ENCODE peak calls at places on chromosomes 5 and 9, in four cellular contexts. J is K562, P is HepG2, Q is GM12878. L is an unnamed sample.

GRCh38 chr5:73365990-73366667 is 82.4 kb downstream of the FOXD1 start:
- DNase-seq in J (no peak), Q (no peak), P (no peak), L (no peak)

GRCh38 chr9:38432922-38433510 is 8.8 kb upstream of the IGFBPL1 start:
- DNase-seq in P (peak), J (peak), Q (no peak), L (peak)

GRCh38 chr5:149374303-149374702 is 4.8 kb downstream of the IL17B start:
- DNase-seq in Q (no peak), P (no peak), J (no peak), L (no peak)

GRCh38 chr9:19967567-19968459 is 179.0 kb upstream of the SLC24A2 start:
- DNase-seq in Q (no peak), P (no peak), J (no peak), L (no peak)

GRCh38 chr5:61028382-61028781 is 83.4 kb downstream of the NDUFAF2 start:
- DNase-seq in Q (no peak), P (no peak), J (no peak), L (no peak)

GRCh38 chr9:126299706-126300276 is 26.8 kb upstream of the MVB12B start:
- DNase-seq in J (no peak), Q (no peak), P (peak), L (no peak)

GRCh38 chr5:79582186-79582585 is 30.1 kb upstream of the TENT2 start:
- DNase-seq in J (no peak), P (no peak), Q (no peak), L (peak)

GRCh38 chr9:135850737-135851136 is 56.6 kb downstream of the CAMSAP1 start:
- DNase-seq in P (no peak), J (no peak), Q (no peak), L (no peak)

GRCh38 chr5:82272957-82273356 is 5.2 kb downstream of the RPS23 start:
- DNase-seq in Q (no peak), J (no peak), P (no peak), L (no peak)

GRCh38 chr9:93612052-93612795 is 35.8 kb downstream of the PHF2 start:
- DNase-seq in Q (no peak), P (no peak), J (no peak), L (no peak)

GRCh38 chr5:173042708-173043107 is 13.4 kb upstream of the CREBRF start:
- DNase-seq in Q (no peak), P (no peak), J (no peak), L (no peak)

GRCh38 chr5:85225388-85225787 is 840.7 kb upstream of the EDIL3 start:
- DNase-seq in J (no peak), P (no peak), Q (no peak), L (no peak)

GRCh38 chr5:132410451-132411381 is 41.2 kb downstream of the SLC22A5 start:
- DNase-seq in J (peak), P (peak), Q (no peak), L (peak)

GRCh38 chr9:121171236-121171635 is 30.4 kb downstream of the RAB14 start:
- DNase-seq in Q (no peak), P (no peak), J (no peak), L (no peak)

GRCh38 chr5:115455241-115455640 is 89.3 kb downstream of the FEM1C start:
- DNase-seq in Q (no peak), J (no peak), P (no peak), L (no peak)

GRCh38 chr5:43042176-43042625 is 2.1 kb upstream of the ANXA2R start:
- DNase-seq in Q (no peak), J (no peak), P (peak), L (no peak)

GRCh38 chr5:139984816-139985215 is 58.3 kb downstream of the NRG2 start:
- DNase-seq in J (no peak), P (no peak), Q (no peak), L (no peak)

GRCh38 chr5:96605144-96605543 is 57.0 kb upstream of the CAST start:
- DNase-seq in P (no peak), Q (no peak), J (no peak), L (no peak)

GRCh38 chr9:19782005-19782404 is 6.8 kb downstream of the SLC24A2 start:
- DNase-seq in J (no peak), Q (no peak), P (no peak), L (peak)

GRCh38 chr9:20591223-20591622 is 31.1 kb downstream of the MLLT3 start:
- DNase-seq in P (no peak), J (no peak), Q (no peak), L (no peak)

GRCh38 chr5:87400305-87400899 is 12.3 kb downstream of the CCNH start:
- DNase-seq in J (peak), P (peak), Q (no peak), L (peak)

GRCh38 chr5:43106290-43106638 is 14.4 kb upstream of the ZNF131 start:
- DNase-seq in Q (no peak), P (no peak), J (no peak), L (no peak)

GRCh38 chr5:149320791-149321330 is 24.4 kb upstream of the GRPEL2 start:
- DNase-seq in P (peak), J (peak), Q (no peak), L (peak)

GRCh38 chr9:107142430-107142829 is 140.6 kb upstream of the RAD23B start:
- DNase-seq in Q (no peak), J (no peak), P (no peak), L (no peak)

GRCh38 chr5:35742006-35742405 is 114.7 kb upstream of the IL7R start:
- DNase-seq in Q (no peak), P (no peak), J (no peak), L (no peak)

GRCh38 chr5:79333852-79334557 is 98.1 kb downstream of the JMY start:
- DNase-seq in P (peak), J (no peak), Q (no peak), L (peak)

GRCh38 chr9:69104830-69105527 is 69.1 kb upstream of the TJP2 start:
- DNase-seq in Q (no peak), P (peak), J (no peak), L (no peak)

GRCh38 chr5:375336-375920 is 53.9 kb downstream of the AHRR start:
- DNase-seq in Q (no peak), P (no peak), J (no peak), L (no peak)

GRCh38 chr5:33468811-33469435 is 28.2 kb downstream of the TARS1 start:
- DNase-seq in P (no peak), J (no peak), Q (no peak), L (no peak)

GRCh38 chr5:142896325-142897007 is 126.3 kb downstream of the ARHGAP26 start:
- DNase-seq in Q (no peak), P (peak), J (no peak), L (no peak)

GRCh38 chr5:42057254-42057690 is 132.2 kb downstream of the FBXO4 start:
- DNase-seq in P (peak), Q (peak), J (peak), L (peak)

GRCh38 chr5:72141440-72142271 is 34.4 kb downstream of the MAP1B start:
- DNase-seq in J (no peak), P (no peak), Q (no peak), L (no peak)

GRCh38 chr5:45796959-45797553 is 100.9 kb upstream of the HCN1 start:
- DNase-seq in J (peak), Q (no peak), P (no peak), L (no peak)
- TF ChIP-seq BHLHE40 in J (no peak), Q (no peak), P (no peak), L (no peak)

DNA sequence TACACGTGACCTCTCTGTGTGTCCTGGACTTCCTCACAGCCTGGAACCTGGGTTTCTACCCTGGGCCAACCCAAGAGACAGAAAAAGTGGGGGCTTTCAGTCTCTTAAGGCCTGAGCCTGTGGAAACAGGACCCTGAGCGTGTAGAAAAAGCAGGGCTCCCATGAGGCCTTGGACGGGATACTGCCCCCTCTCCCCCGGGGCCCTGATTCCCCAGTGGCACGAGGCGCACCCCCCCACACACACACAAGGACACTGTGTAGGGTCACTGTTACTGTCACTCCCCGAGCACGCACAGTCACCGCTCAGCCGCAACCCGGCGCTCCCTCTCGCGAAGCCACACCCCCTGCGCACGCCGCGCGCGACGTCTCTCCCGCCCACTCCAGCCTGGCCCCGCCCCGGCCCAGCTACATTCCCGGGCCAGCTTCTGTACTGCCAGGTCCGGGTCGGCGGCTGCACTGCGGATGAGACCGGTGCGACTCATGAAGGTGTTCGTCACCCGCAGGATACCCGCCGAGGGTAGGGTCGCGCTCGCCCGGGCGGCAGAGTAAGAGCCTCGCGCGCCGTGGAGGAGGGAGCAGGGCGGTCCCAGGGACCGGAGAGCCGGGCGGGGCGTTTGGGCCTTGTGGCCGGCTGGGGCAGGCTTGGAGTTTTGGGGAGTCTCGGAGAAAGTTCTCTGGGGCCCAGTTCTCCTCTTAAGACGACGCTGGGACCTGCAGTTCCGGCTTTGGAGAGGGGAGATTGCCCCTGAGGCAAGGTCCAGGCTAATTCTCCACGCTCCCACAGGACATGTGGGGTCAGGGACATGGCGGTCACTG is at the start of gene GRHPR:
- DNase-seq in Q (no peak), P (peak), J (peak), L (peak)
- TF ChIP-seq FOXM1 in Q (no peak), P (peak), J (no peak), L (no peak)

GRCh38 chr5:15645376-15645775 is 145.4 kb downstream of the FBXL7 start:
- DNase-seq in P (no peak), J (no peak), Q (no peak), L (no peak)
- TF ChIP-seq BHLHE40 in P (no peak), J (no peak), Q (no peak), L (no peak)

DNA sequence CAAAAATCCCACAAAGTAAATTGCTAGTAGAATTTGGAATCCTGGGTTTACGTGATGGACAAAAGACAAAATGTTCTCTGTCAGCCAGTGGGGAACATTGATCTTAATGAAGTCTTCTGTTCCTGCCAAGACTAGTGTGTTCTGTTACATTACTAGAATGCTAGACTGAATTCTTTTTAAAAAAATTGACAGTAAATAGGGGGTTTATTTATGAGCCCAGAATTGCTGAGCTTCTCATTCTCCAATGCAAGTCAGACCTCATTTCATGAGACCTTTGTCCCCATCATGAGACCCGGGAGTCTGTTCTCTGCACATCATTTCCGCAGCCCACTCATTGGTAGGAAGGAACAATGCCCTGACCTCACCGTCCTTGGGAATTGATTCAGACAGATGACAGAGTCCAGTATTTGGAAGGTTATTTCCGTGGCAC is 173.8 kb upstream of the OTULINL start:
- DNase-seq in P (no peak), Q (no peak), J (no peak), L (no peak)
- TF ChIP-seq FOXM1 in P (no peak), Q (no peak), J (no peak), L (no peak)

GRCh38 chr5:171997011-171997410 is 9.4 kb downstream of the FBXW11 start:
- DNase-seq in P (peak), J (no peak), Q (no peak), L (no peak)

GRCh38 chr5:172002310-172002709 is 4.1 kb downstream of the FBXW11 start:
- DNase-seq in P (peak), J (peak), Q (no peak), L (peak)

GRCh38 chr5:171999100-171999499 is 7.3 kb downstream of the FBXW11 start:
- DNase-seq in Q (no peak), J (no peak), P (no peak), L (no peak)

GRCh38 chr5:172002840-172003512 is 3.5 kb downstream of the FBXW11 start:
- DNase-seq in P (no peak), J (no peak), Q (no peak), L (no peak)

DNA sequence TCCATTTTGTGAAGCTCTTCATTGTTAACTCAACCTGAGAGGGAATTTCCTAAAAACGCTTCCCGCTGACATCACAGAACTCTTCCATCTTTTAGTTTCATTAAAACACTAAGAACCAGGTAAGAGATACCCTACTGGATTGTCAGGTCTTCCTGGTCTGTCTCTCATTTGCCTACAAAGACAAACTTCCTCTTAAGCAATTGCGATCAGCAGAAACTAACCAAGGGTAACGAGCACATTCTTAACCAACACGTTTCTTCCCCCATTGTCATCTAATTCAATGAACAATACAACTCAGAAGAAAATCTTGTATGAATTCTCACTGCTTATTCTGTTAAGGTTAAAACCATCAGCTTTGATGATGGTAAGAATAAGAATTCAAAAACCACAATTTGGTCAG is 6.6 kb downstream of the FBXW11 start:
- DNase-seq in Q (peak), J (no peak), P (no peak), L (no peak)
- TF ChIP-seq BHLHE40 in Q (peak), J (no peak), P (no peak), L (no peak)

GRCh38 chr5:1537166-1538154 is 13.7 kb upstream of the LPCAT1 start:
- DNase-seq in P (no peak), Q (no peak), J (no peak), L (no peak)
- TF ChIP-seq FOXM1 in P (no peak), Q (no peak), J (no peak), L (no peak)

DNA sequence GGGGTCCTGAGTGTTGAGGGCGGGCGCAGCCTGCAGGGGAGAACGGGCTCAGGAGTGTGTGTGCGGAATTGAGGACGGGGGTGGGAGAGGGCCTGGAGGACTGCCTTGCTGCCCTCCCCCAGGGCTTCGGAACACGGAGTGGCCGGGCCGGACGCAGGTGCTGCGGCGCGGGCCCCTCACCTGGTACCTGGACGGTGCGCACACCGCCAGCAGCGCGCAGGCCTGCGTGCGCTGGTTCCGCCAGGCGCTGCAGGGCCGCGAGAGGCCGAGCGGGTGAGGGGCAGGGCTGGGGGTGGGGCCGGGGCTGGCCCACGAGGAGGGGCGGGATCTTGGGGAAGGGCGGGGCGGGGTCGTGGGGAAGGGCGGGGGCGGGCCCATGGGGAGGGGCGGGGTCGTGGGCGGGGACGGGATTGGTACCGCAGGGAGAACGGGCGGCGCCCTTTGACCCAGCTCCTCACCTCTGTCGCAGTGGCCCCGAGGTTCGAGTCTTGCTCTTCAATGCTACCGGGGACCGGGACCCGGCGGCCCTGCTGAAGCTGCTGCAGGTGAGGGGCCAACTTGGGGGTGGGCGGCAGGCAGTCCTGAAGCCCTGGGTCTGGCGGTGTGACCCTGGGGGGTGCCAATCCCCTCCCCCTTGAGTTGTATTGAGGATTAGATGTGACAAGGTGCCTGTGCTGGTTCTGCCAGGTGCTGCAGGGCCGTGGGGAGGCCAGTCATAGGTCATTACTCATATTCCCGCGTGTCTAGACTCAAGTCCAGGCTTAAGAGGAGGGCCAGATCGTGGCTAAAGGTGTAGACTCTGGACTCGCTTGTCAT is 7.1 kb downstream of the FPGS start:
- DNase-seq in J (peak), Q (no peak), P (no peak), L (peak)
- TF ChIP-seq BHLHE40 in J (no peak), Q (no peak), P (no peak), L (no peak)